ENCODE peak calls at places on chromosomes 3 and 15, in eight cellular contexts. L is thoracic aorta, S is cardiac fibroblast, E is right atrium auricular region, C is colonic mucosa, K is AG04450, Z is neural progenitor cell, X is glutamatergic neuron. G is an unnamed sample.

GRCh38 chr3:67526246-67526645 is 128.2 kb downstream of the SUCLG2 start:
- DNase-seq in L (no peak), C (no peak), X (no peak), S (peak), Z (no peak), E (no peak), K (peak), G (peak)

GRCh38 chr3:27279153-27279552 is 90.0 kb downstream of the NEK10 start:
- DNase-seq in E (no peak), K (no peak), S (peak), L (no peak), X (no peak), C (peak), Z (peak), G (peak)

GRCh38 chr3:64244011-64244942 is 19.0 kb upstream of the PRICKLE2 start:
- DNase-seq in L (no peak), C (no peak), E (no peak), S (peak), Z (no peak), K (no peak), X (no peak), G (peak)

GRCh38 chr3:27391796-27392195 is 22.6 kb upstream of the NEK10 start:
- DNase-seq in E (no peak), X (no peak), C (no peak), L (no peak), S (peak), Z (no peak), K (no peak), G (no peak)

GRCh38 chr3:143092191-143092590 is 27.4 kb upstream of the CHST2 start:
- DNase-seq in Z (no peak), K (no peak), L (no peak), E (no peak), C (no peak), S (no peak), X (no peak), G (no peak)

GRCh38 chr3:154615451-154615850 is 185.5 kb upstream of the GPR149 start:
- DNase-seq in X (no peak), K (no peak), L (no peak), E (no peak), C (no peak), Z (no peak), S (no peak), G (no peak)

GRCh38 chr15:75666823-75667501 is 19.2 kb downstream of the SNX33 start:
- DNase-seq in S (peak), L (peak), K (peak), C (peak), X (peak), E (peak), Z (no peak), G (peak)

GRCh38 chr3:134337071-134337482 is 37.2 kb downstream of the AMOTL2 start:
- DNase-seq in Z (no peak), C (no peak), K (no peak), S (no peak), E (no peak), X (no peak), L (no peak), G (no peak)

GRCh38 chr3:74410276-74410941 is 204.1 kb downstream of the CNTN3 start:
- DNase-seq in C (no peak), S (no peak), X (no peak), E (no peak), L (no peak), K (no peak), Z (no peak), G (no peak)

GRCh38 chr3:157127831-157128767 is 31.8 kb downstream of the CCNL1 start:
- DNase-seq in S (peak), E (peak), Z (no peak), K (peak), L (peak), C (no peak), X (no peak), G (peak)

GRCh38 chr3:30643763-30644462 is 37.5 kb downstream of the TGFBR2 start:
- DNase-seq in K (no peak), S (no peak), Z (no peak), E (no peak), L (no peak), C (no peak), X (no peak), G (peak)

GRCh38 chr3:158160958-158161357 is 51.1 kb downstream of the RSRC1 start:
- DNase-seq in S (peak), Z (no peak), L (no peak), C (no peak), K (peak), X (no peak), E (no peak), G (peak)

GRCh38 chr15:91956026-91956723 is 102.7 kb downstream of the SLCO3A1 start:
- DNase-seq in C (peak), S (peak), K (no peak), Z (peak), E (no peak), L (no peak), X (peak), G (no peak)

GRCh38 chr3:187040637-187041361 is 98.5 kb downstream of the RPL39L start:
- DNase-seq in S (peak), C (no peak), K (no peak), L (no peak), X (no peak), Z (no peak), E (no peak), G (no peak)

GRCh38 chr3:75294124-75294523 is 370.0 kb upstream of the FRG2C start:
- DNase-seq in X (peak), E (peak), S (peak), C (peak), K (peak), Z (peak), L (no peak), G (peak)

GRCh38 chr15:44706946-44707636 is 4.0 kb downstream of the PATL2 start:
- DNase-seq in E (no peak), Z (no peak), X (no peak), K (no peak), C (peak), L (no peak), S (no peak), G (no peak)

GRCh38 chr3:127673191-127674098 is 693 bp downstream of the ABTB1 start:
- DNase-seq in C (peak), S (peak), E (peak), L (no peak), Z (peak), K (no peak), X (peak), G (no peak)

GRCh38 chr3:72255736-72256559 is 471.0 kb upstream of the PROK2 start:
- DNase-seq in E (no peak), L (no peak), X (no peak), Z (no peak), K (no peak), C (peak), S (no peak), G (no peak)

GRCh38 chr3:72496055-72496690 is 352.1 kb downstream of the SHQ1 start:
- DNase-seq in E (no peak), S (no peak), X (no peak), C (no peak), Z (no peak), K (no peak), L (no peak), G (no peak)

GRCh38 chr3:194494951-194495374 is 8.2 kb upstream of the ATP13A3 start:
- DNase-seq in X (no peak), K (no peak), E (peak), L (no peak), C (peak), Z (no peak), S (no peak), G (no peak)

GRCh38 chr3:190183121-190183520 is 62.4 kb upstream of the P3H2 start:
- DNase-seq in S (peak), C (no peak), K (peak), L (no peak), Z (peak), X (no peak), E (no peak), G (no peak)

GRCh38 chr3:42880183-42880582 is 4.5 kb upstream of the CYP8B1 start:
- DNase-seq in C (no peak), K (no peak), E (no peak), Z (no peak), S (no peak), L (no peak), X (no peak), G (no peak)

GRCh38 chr3:100637197-100637631 is 27.8 kb downstream of the ADGRG7 start:
- DNase-seq in X (no peak), E (no peak), Z (no peak), C (no peak), S (peak), L (no peak), K (no peak), G (no peak)

GRCh38 chr3:140011611-140012277 is 76.8 kb downstream of the CLSTN2 start:
- DNase-seq in Z (no peak), E (no peak), L (no peak), S (no peak), X (no peak), C (no peak), K (no peak), G (no peak)

GRCh38 chr15:47398115-47398514 is 319.2 kb upstream of the SEMA6D start:
- DNase-seq in Z (no peak), K (no peak), E (no peak), L (no peak), X (no peak), C (no peak), S (no peak), G (no peak)

GRCh38 chr15:57133127-57133968 is 214.9 kb downstream of the TCF12 start:
- DNase-seq in E (no peak), Z (peak), C (no peak), X (peak), K (no peak), S (no peak), L (no peak), G (no peak)

GRCh38 chr3:37375184-37376120 is 201.1 kb upstream of the LRRFIP2 start:
- DNase-seq in X (no peak), L (no peak), K (no peak), Z (no peak), S (no peak), E (no peak), C (no peak), G (peak)

GRCh38 chr3:108251844-108252243 is 29.6 kb upstream of the IFT57 start:
- DNase-seq in X (no peak), L (no peak), S (no peak), K (no peak), C (no peak), E (no peak), Z (no peak), G (no peak)

GRCh38 chr3:27281671-27282150 is 87.5 kb downstream of the NEK10 start:
- DNase-seq in Z (no peak), K (no peak), S (no peak), L (no peak), X (no peak), E (no peak), C (no peak), G (no peak)

GRCh38 chr3:121883507-121883906 is 10.7 kb upstream of the SLC15A2 start:
- DNase-seq in X (no peak), Z (peak), C (no peak), S (peak), L (no peak), K (no peak), E (no peak), G (peak)

GRCh38 chr3:149906036-149906435 is 64.7 kb downstream of the PFN2 start:
- DNase-seq in C (no peak), K (no peak), X (no peak), Z (no peak), E (no peak), S (no peak), L (no peak), G (no peak)

GRCh38 chr3:149898771-149899170 is 71.9 kb downstream of the PFN2 start:
- DNase-seq in S (peak), X (no peak), Z (no peak), K (peak), E (no peak), C (no peak), L (no peak), G (no peak)

GRCh38 chr3:149900322-149900721 is 70.4 kb downstream of the PFN2 start:
- DNase-seq in S (no peak), K (no peak), E (no peak), X (no peak), L (no peak), C (no peak), Z (no peak), G (no peak)

GRCh38 chr3:149901770-149902169 is 68.9 kb downstream of the PFN2 start:
- DNase-seq in X (no peak), K (no peak), L (no peak), C (no peak), Z (no peak), E (no peak), S (no peak), G (no peak)

GRCh38 chr3:149902498-149903139 is 68.1 kb downstream of the PFN2 start:
- DNase-seq in Z (no peak), C (no peak), S (peak), X (no peak), K (no peak), L (no peak), E (no peak), G (no peak)
- TF ChIP-seq CTCF in Z (peak), C (no peak), S (peak), X (peak), K (peak), L (peak), E (no peak), G (no peak)

GRCh38 chr3:41522620-41523019 is 323.3 kb downstream of the CTNNB1 start:
- DNase-seq in E (no peak), S (no peak), L (no peak), X (no peak), C (no peak), K (no peak), Z (no peak), G (no peak)
- TF ChIP-seq CTCF in E (no peak), S (no peak), L (no peak), X (no peak), C (no peak), K (no peak), Z (no peak), G (no peak)

GRCh38 chr3:47870156-47870555 is 67.2 kb downstream of the DHX30 start:
- DNase-seq in K (no peak), C (no peak), E (no peak), L (no peak), X (no peak), Z (no peak), S (no peak), G (no peak)
- TF ChIP-seq CTCF in K (no peak), C (no peak), E (no peak), L (no peak), X (no peak), Z (no peak), S (no peak), G (no peak)

DNA sequence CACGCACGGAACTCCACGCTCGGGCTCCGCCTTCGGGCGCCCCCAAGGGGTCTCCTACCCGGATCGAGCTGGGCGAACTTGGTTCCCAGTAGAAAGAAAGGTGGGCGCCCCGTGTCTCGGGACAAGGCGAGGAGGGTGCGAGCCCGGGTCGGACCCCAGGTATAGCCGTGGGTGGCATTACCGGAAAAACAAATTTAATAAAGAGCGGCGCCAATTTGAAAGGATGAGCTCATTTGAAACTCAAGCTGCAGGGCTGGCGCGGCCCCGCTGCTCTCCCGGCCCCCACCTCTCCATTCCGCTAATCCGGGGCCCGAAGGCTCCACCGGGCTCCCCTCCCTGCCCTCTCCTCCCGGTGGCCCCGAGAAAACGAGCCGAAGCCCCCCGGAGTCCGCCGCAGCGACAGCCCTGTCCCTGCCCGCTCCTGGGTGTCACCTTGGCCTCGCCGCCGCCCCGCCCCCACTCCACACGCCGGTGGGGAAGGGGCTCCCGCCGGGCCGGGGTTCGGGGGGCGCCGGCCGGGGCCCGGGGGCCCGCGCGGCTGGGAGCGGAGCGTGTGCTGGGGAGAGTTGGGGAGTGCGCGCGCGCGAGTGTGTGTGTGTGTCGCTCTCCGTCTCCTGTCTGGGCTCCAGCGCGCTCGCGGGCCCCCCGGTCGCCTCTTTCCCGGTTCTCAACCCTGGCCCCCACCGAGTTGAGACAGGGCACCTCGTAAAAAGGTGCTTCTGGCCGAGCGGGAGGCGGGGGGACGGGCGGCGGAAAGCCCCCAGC is 1.4 kb downstream of the IGF2BP2 start:
- DNase-seq in E (no peak), S (peak), Z (peak), C (peak), L (no peak), X (peak), K (no peak), G (peak)
- TF ChIP-seq CTCF in E (no peak), S (peak), Z (peak), C (no peak), L (no peak), X (no peak), K (peak), G (no peak)

GRCh38 chr3:58779934-58780333 is 113.4 kb upstream of the FAM3D start:
- DNase-seq in C (no peak), Z (no peak), X (no peak), E (no peak), S (no peak), L (no peak), K (no peak), G (no peak)

DNA sequence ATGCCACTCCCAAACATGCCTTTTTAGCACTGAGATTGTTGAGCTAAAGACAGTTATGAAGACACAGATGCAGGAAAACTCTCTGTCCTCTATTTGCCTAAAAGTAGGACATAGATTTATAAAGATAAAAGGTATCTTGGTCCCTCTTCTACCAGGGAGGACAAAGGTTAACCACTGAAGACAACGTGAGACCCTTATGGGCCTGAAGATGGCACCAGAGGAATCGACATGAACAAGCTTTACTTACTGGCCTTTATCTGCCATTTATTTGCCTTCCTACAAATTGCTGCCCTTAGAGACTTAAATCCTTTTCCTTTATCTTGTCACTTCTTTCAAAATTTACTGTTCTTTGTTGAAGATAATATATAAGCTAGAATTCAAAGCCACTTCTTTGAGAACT is 109.7 kb upstream of the FAM3D start:
- DNase-seq in E (no peak), C (no peak), L (no peak), K (no peak), S (no peak), X (no peak), Z (no peak), G (peak)
- TF ChIP-seq CTCF in E (no peak), C (no peak), L (no peak), K (no peak), S (no peak), X (no peak), Z (peak), G (no peak)

GRCh38 chr15:26983822-26984221 is 12.8 kb downstream of the GABRG3 start:
- DNase-seq in S (no peak), L (no peak), E (no peak), C (no peak), X (no peak), Z (no peak), K (no peak), G (peak)
- TF ChIP-seq CTCF in S (no peak), L (no peak), E (no peak), C (no peak), X (peak), Z (peak), K (no peak), G (peak)